ENCODE peak calls at places on chromosomes 1 and 21, in seven cellular contexts. Y is pancreas; A is tibial nerve; X is stimulated activated CD4-positive, alpha-beta T cell treated with anti-CD3 and anti-CD28 coated beads, Interleukin-2, amount 100 ng/mL, for 48 hours; N is A549; M is esophagus squamous epithelium; C is left ventricle myocardium superior. V is an unnamed sample.

GRCh38 chr21:19565587-19565986 is 1162.0 kb upstream of the TMPRSS15 start:
- DNase-seq in M (no peak), N (no peak), Y (no peak), X (no peak), A (no peak), C (no peak), V (no peak)

GRCh38 chr21:46099476-46099875 is 1.6 kb downstream of the COL6A2 start:
- DNase-seq in C (peak), Y (peak), N (no peak), A (peak), M (no peak), X (no peak), V (no peak)

GRCh38 chr21:38259665-38260064 is 2.9 kb downstream of the KCNJ15 start:
- DNase-seq in M (no peak), N (no peak), A (no peak), Y (no peak), C (no peak), X (no peak), V (no peak)

GRCh38 chr1:5444365-5444890 is 547.8 kb downstream of the NPHP4 start:
- DNase-seq in N (no peak), M (no peak), X (no peak), A (no peak), Y (peak), C (no peak), V (no peak)

GRCh38 chr1:11342677-11343076 is 69.7 kb downstream of the UBIAD1 start:
- DNase-seq in Y (no peak), M (no peak), A (no peak), C (no peak), N (no peak), X (no peak), V (no peak)

GRCh38 chr1:247865416-247865815 is 8.4 kb downstream of the TRIM58 start:
- DNase-seq in Y (no peak), M (no peak), A (no peak), X (no peak), C (no peak), N (no peak), V (no peak)

GRCh38 chr1:156522443-156522970 is 21.9 kb upstream of the MEF2D start:
- DNase-seq in N (no peak), A (no peak), Y (no peak), M (no peak), C (no peak), X (no peak), V (no peak)

GRCh38 chr1:12140676-12141532 is 25.9 kb upstream of the TNFRSF1B start:
- DNase-seq in N (no peak), M (no peak), A (no peak), Y (no peak), C (no peak), X (no peak), V (no peak)

GRCh38 chr1:40267767-40268187 is 9.7 kb downstream of the ZMPSTE24 start:
- DNase-seq in N (no peak), Y (peak), M (no peak), C (no peak), X (no peak), A (no peak), V (no peak)

GRCh38 chr1:228370941-228371740 is 35.5 kb downstream of the TRIM11 start:
- DNase-seq in M (no peak), Y (no peak), N (no peak), A (no peak), X (no peak), C (peak), V (no peak)

GRCh38 chr21:44024895-44025353 is 12.8 kb downstream of the TRAPPC10 start:
- DNase-seq in M (no peak), N (no peak), X (no peak), C (peak), A (peak), Y (no peak), V (no peak)

GRCh38 chr21:34950980-34951379 is 98.1 kb downstream of the RUNX1 start:
- DNase-seq in X (no peak), N (no peak), A (no peak), Y (no peak), M (no peak), C (no peak), V (no peak)

GRCh38 chr1:208917281-208917680 is 666.2 kb upstream of the CAMK1G start:
- DNase-seq in X (no peak), Y (no peak), M (no peak), N (no peak), A (no peak), C (no peak), V (no peak)

GRCh38 chr21:37073417-37074194 is 552 bp downstream of the TTC3 start:
- DNase-seq in Y (peak), A (peak), C (peak), N (peak), X (peak), M (no peak), V (no peak)

GRCh38 chr1:71228727-71229371 is 148.0 kb upstream of the ZRANB2 start:
- DNase-seq in M (no peak), Y (no peak), A (no peak), X (no peak), N (no peak), C (no peak), V (no peak)

GRCh38 chr1:225341642-225342041 is 86.2 kb downstream of the LBR start:
- DNase-seq in X (no peak), N (no peak), Y (no peak), A (no peak), M (no peak), C (no peak), V (no peak)

GRCh38 chr1:207335695-207336363 is 14.4 kb downstream of the CD55 start:
- DNase-seq in M (no peak), X (no peak), Y (no peak), N (no peak), A (peak), C (no peak), V (no peak)

GRCh38 chr1:78006491-78006890 is 1.8 kb downstream of the DNAJB4 start:
- DNase-seq in N (no peak), C (no peak), X (no peak), M (no peak), Y (no peak), A (no peak), V (no peak)

GRCh38 chr1:224498574-224499170 is 64.1 kb upstream of the WDR26 start:
- DNase-seq in Y (peak), X (no peak), N (no peak), M (no peak), A (no peak), C (no peak), V (peak)

GRCh38 chr1:228141082-228141870 is 1.2 kb downstream of the GUK1 start:
- DNase-seq in X (no peak), M (no peak), A (peak), N (no peak), C (peak), Y (peak), V (no peak)

GRCh38 chr1:20211511-20211931 is 25.2 kb upstream of the PLA2G2C start:
- DNase-seq in C (no peak), Y (no peak), A (no peak), N (peak), X (no peak), M (no peak), V (no peak)

GRCh38 chr1:232620356-232620841 is 9.5 kb downstream of the SIPA1L2 start:
- DNase-seq in N (peak), A (peak), M (no peak), X (no peak), Y (peak), C (peak), V (no peak)

GRCh38 chr1:28510350-28511223 is 4.7 kb downstream of the RCC1 start:
- DNase-seq in X (peak), C (no peak), Y (peak), N (peak), M (no peak), A (no peak), V (peak)

V was measured in SW 1271.